ENCODE peak calls at places on chromosomes 11 and 22, in eight cellular contexts. W, P, U, Z, G, T, H and C are unnamed samples.

GRCh38 chr11:58731819-58732218 is at the start of gene GLYAT:
- DNase-seq in H (no peak), G (no peak), W (no peak), P (no peak), U (no peak), Z (peak), T (no peak), C (no peak)

GRCh38 chr22:33687464-33687863 is 232.8 kb downstream of the LARGE1 start:
- DNase-seq in Z (no peak), W (no peak), U (no peak), H (no peak), G (no peak), T (no peak), P (no peak), C (no peak)

GRCh38 chr11:65210361-65210731 is 28.6 kb downstream of the CAPN1 start:
- DNase-seq in U (no peak), P (no peak), G (no peak), T (no peak), H (no peak), Z (no peak), W (no peak), C (no peak)

GRCh38 chr11:134611537-134611936 is 199.5 kb upstream of the B3GAT1 start:
- DNase-seq in P (no peak), H (no peak), U (no peak), W (no peak), G (no peak), T (no peak), Z (no peak), C (no peak)

GRCh38 chr22:23248583-23248982 is 68.3 kb downstream of the BCR start:
- DNase-seq in Z (peak), P (no peak), G (no peak), U (no peak), T (peak), H (peak), W (no peak), C (no peak)

GRCh38 chr11:77346906-77347603 is 45.6 kb upstream of the GDPD4 start:
- DNase-seq in Z (no peak), G (peak), U (peak), T (no peak), H (peak), W (no peak), P (peak), C (peak)

GRCh38 chr11:117824571-117825537 is at the start of gene FXYD2:
- DNase-seq in W (no peak), U (no peak), H (peak), G (no peak), Z (peak), P (no peak), T (peak), C (no peak)

GRCh38 chr22:31920306-31920705 is 24.0 kb upstream of the YWHAH start:
- DNase-seq in U (no peak), T (no peak), W (no peak), H (no peak), Z (no peak), P (no peak), G (no peak), C (no peak)

GRCh38 chr11:29125621-29126020 is 891.2 kb downstream of the KCNA4 start:
- DNase-seq in P (no peak), G (peak), T (no peak), W (no peak), H (no peak), U (no peak), Z (no peak), C (no peak)

GRCh38 chr11:2987881-2988280 is 4.2 kb downstream of the NAP1L4 start:
- DNase-seq in P (no peak), W (peak), Z (no peak), H (peak), T (no peak), G (no peak), U (no peak), C (no peak)

GRCh38 chr11:120024046-120024445 is 113.9 kb downstream of the TRIM29 start:
- DNase-seq in T (no peak), P (no peak), G (no peak), W (no peak), H (no peak), U (no peak), Z (no peak), C (no peak)

GRCh38 chr22:21000215-21000986 is 1.5 kb downstream of the THAP7 start:
- DNase-seq in P (no peak), T (no peak), H (peak), G (no peak), Z (no peak), U (no peak), W (no peak), C (no peak)

GRCh38 chr11:18321991-18322711 is at the start of the genes GTF2H1 and HPS5:
- DNase-seq in U (peak), G (peak), Z (peak), T (peak), W (peak), H (peak), P (peak), C (peak)

GRCh38 chr22:19174106-19175025 is 4.2 kb downstream of the SLC25A1 start:
- DNase-seq in G (peak), T (peak), W (no peak), U (peak), Z (no peak), H (peak), P (peak), C (peak)

GRCh38 chr11:41984023-41984422 is 524.6 kb upstream of the LRRC4C start:
- DNase-seq in P (no peak), W (no peak), T (no peak), G (no peak), H (no peak), U (no peak), Z (no peak), C (no peak)

GRCh38 chr11:17544181-17544622 is at the start of gene USH1C:
- DNase-seq in G (no peak), U (no peak), Z (peak), H (peak), P (no peak), W (no peak), T (peak), C (no peak)

GRCh38 chr11:64810271-64810890 is at the start of gene MEN1:
- DNase-seq in P (peak), G (peak), H (peak), T (peak), Z (peak), U (peak), W (peak), C (peak)

GRCh38 chr11:72041364-72042058 is 38.8 kb downstream of the NUMA1 start:
- DNase-seq in T (peak), W (no peak), H (peak), Z (peak), G (peak), P (peak), U (peak), C (peak)

GRCh38 chr22:19889951-19890350 is 35.3 kb upstream of the GNB1L start:
- DNase-seq in U (no peak), W (no peak), P (no peak), H (no peak), Z (no peak), G (no peak), T (no peak), C (no peak)

GRCh38 chr22:44109417-44109816 is 71.3 kb upstream of the PARVG start:
- DNase-seq in W (no peak), P (peak), U (no peak), Z (peak), T (no peak), H (no peak), G (no peak), C (no peak)

GRCh38 chr11:134207538-134208239 is 16.1 kb downstream of the NCAPD3 start:
- DNase-seq in W (peak), T (peak), U (no peak), H (peak), P (no peak), G (no peak), Z (peak), C (no peak)

GRCh38 chr22:19940536-19941364 is 822 bp upstream of the COMT start:
- DNase-seq in T (no peak), H (no peak), W (no peak), P (peak), Z (no peak), U (no peak), G (no peak), C (no peak)